ENCODE peak calls at places on chromosomes 4 and X, in four cellular contexts. C is C1 segment of cervical spinal cord, K is sciatic nerve, H is NCI-H460. V is an unnamed sample.
A peak's percentile ranks its signal among the peaks of the same experiment; 100 is the strongest.

GRCh38 chrX:111444881-111445280 is 32.9 kb upstream of the DCX start:
- DNase-seq in C (no peak), H (no peak), K (no peak), V (no peak)

GRCh38 chrX:111259559-111259958 is 10.7 kb downstream of the CAPN6 start:
- DNase-seq in C (no peak), K (no peak), H (no peak), V (no peak)

GRCh38 chr4:84291984-84292383 is 207.1 kb downstream of the NKX6-1 start:
- DNase-seq in H (no peak), C (no peak), K (no peak), V (no peak)

GRCh38 chr4:189787216-189788031 is 153.2 kb upstream of the FRG1 start:
- DNase-seq in H (peak; percentile 12), K (no peak), C (no peak), V (no peak)

GRCh38 chr4:7736436-7737267 is 203.0 kb downstream of the AFAP1 start:
- DNase-seq in H (no peak), K (no peak), C (no peak), V (no peak)

GRCh38 chrX:53049127-53049517 is 533 bp downstream of the GPR173 start:
- DNase-seq in K (no peak), H (no peak), C (no peak), V (no peak)

GRCh38 chrX:106177106-106177981 is 9.2 kb downstream of the PWWP3B start:
- DNase-seq in C (peak; percentile 7), K (peak; percentile 69), H (no peak), V (peak; percentile 10)

GRCh38 chr4:4202510-4202909 is 24.2 kb downstream of the OTOP1 start:
- DNase-seq in C (no peak), H (no peak), K (no peak), V (no peak)